ENCODE peak calls at places on chromosomes 7 and 10, in five cellular contexts. D is H9, P is IMR-90, R is neuronal stem cell, L is mesendoderm. M is an unnamed sample.

GRCh38 chr7:128989961-128990360 is 52.2 kb downstream of the IRF5 start:
- DNase-seq in R (no peak), L (no peak), D (no peak), P (peak; percentile 21), M (peak; percentile 7)

GRCh38 chr10:17456032-17456548 is 1.7 kb upstream of the ST8SIA6 start:
- DNase-seq in R (no peak), P (no peak), D (no peak), L (no peak), M (no peak)

GRCh38 chr7:137669706-137670105 is 177.1 kb downstream of the DGKI start:
- DNase-seq in R (no peak), P (peak; percentile 64), L (no peak), D (no peak), M (no peak)

GRCh38 chr7:149723795-149724495 is 49.4 kb downstream of the ZNF467 start:
- DNase-seq in P (no peak), L (no peak), D (no peak), R (no peak), M (no peak)

GRCh38 chr7:87933953-87934698 is at the start of gene ADAM22:
- DNase-seq in L (peak; percentile 95), P (peak; percentile 64), R (peak; percentile 87), D (peak; percentile 95), M (no peak)

GRCh38 chr7:124874644-124875163 is 54.9 kb downstream of the POT1 start:
- DNase-seq in D (no peak), R (no peak), L (no peak), P (no peak), M (no peak)

GRCh38 chr10:34319197-34319846 is 495.8 kb downstream of the PARD3 start:
- DNase-seq in D (no peak), P (peak; percentile 97), R (no peak), L (peak; percentile 26), M (peak; percentile 93)

GRCh38 chr7:20407585-20408466 is 77.1 kb downstream of the ITGB8 start:
- DNase-seq in D (no peak), P (peak; percentile 43), L (peak; percentile 40), R (no peak), M (peak; percentile 92)

GRCh38 chr7:151179946-151180345 is 7.1 kb downstream of the ASB10 start:
- DNase-seq in R (no peak), P (no peak), L (no peak), D (no peak), M (no peak)

GRCh38 chr7:95396136-95397032 is at the start of gene PON3:
- DNase-seq in D (peak; percentile 66), P (no peak), R (no peak), L (peak; percentile 16), M (peak; percentile 25)

GRCh38 chr7:24979470-24979862 is 512 bp downstream of the OSBPL3 start:
- DNase-seq in P (peak; percentile 72), R (peak; percentile 49), L (peak; percentile 79), D (no peak), M (peak; percentile 70)

GRCh38 chr7:99844354-99844753 is 16.5 kb downstream of the CYP3A43 start:
- DNase-seq in P (no peak), L (no peak), D (no peak), R (no peak), M (no peak)

GRCh38 chr7:107150375-107151073 is 18.3 kb upstream of the HBP1 start:
- DNase-seq in R (peak; percentile 51), L (peak; percentile 54), P (peak; percentile 78), D (no peak), M (peak; percentile 82)

GRCh38 chr7:100965723-100966541 is 3.4 kb upstream of the MUC12 start:
- DNase-seq in R (peak; percentile 98), L (peak; percentile 99), D (peak; percentile 99), P (no peak), M (peak; percentile 87)

GRCh38 chr7:12194426-12194825 is 16.7 kb upstream of the TMEM106B start:
- DNase-seq in D (no peak), L (no peak), R (no peak), P (no peak), M (no peak)

GRCh38 chr7:39621261-39621660 is 2.1 kb upstream of the RALA start:
- DNase-seq in D (no peak), R (no peak), L (no peak), P (peak; percentile 97), M (no peak)

GRCh38 chr7:39623312-39624201 is at the start of gene RALA:
- DNase-seq in L (peak; percentile 97), P (peak; percentile 92), R (peak; percentile 87), D (peak; percentile 95), M (peak; percentile 92)

GRCh38 chr7:39624202-39624807 is 933 bp downstream of the RALA start:
- DNase-seq in R (peak; percentile 1), L (peak; percentile 40), P (no peak), D (no peak), M (peak; percentile 39)

GRCh38 chr7:39621784-39622411 is 1.5 kb upstream of the RALA start:
- DNase-seq in P (peak; percentile 35), D (no peak), L (peak; percentile 42), R (no peak), M (peak; percentile 45)

DNA sequence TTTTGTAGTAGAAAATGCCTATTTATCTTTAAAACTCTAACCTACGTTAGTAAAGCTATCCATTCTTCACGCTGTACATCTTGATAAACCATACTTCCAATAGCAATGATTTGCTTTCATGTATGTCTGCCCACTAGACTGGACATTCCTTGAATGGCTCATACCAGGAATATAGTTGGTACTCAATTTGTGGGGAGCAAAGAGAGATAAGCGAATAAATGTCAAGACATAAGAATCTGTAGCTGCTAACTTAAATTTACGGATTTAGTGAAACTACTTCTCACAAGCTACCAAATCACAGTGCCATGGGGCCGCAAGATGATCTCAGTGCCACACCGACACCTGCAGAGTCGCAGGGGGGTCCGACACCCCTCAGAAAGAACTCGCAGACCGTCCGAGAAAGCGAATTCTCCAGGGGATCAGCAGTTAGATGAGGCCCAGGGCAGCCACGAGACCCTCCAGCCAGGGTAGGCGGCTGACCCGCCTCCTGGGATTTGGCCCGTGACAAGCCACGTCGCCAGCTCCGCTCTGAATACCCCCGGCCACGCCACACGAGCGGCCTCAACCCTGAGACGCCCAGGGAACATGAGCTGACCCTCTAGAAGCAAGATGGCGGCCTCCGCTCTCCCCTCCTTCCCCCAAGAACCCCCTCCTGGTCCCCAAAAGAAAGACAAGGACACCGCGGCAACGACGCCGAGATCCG is 612 bp upstream of the RALA start:
- DNase-seq in D (no peak), P (no peak), L (no peak), R (no peak), M (peak; percentile 21)
- H3K4ac ChIP-seq in D (no peak overlapping the region), P (peak overlapping the region; percentile 96), L (peak overlapping the region; percentile 81), R (no peak overlapping the region), M (peak overlapping the region; percentile 75)

GRCh38 chr7:65979583-65980477 is 2.2 kb downstream of the GUSB start:
- DNase-seq in R (no peak), D (no peak), P (no peak), L (no peak), M (no peak)

GRCh38 chr7:65983965-65984654 is 2.1 kb upstream of the GUSB start:
- DNase-seq in R (no peak), L (no peak), D (no peak), P (no peak), M (no peak)

GRCh38 chr7:65978891-65979582 is 3.0 kb downstream of the GUSB start:
- DNase-seq in P (no peak), D (no peak), R (no peak), L (no peak), M (no peak)

GRCh38 chr7:65980478-65981250 is 1.3 kb downstream of the GUSB start:
- DNase-seq in L (peak; percentile 42), R (no peak), P (no peak), D (no peak), M (peak; percentile 28)

DNA sequence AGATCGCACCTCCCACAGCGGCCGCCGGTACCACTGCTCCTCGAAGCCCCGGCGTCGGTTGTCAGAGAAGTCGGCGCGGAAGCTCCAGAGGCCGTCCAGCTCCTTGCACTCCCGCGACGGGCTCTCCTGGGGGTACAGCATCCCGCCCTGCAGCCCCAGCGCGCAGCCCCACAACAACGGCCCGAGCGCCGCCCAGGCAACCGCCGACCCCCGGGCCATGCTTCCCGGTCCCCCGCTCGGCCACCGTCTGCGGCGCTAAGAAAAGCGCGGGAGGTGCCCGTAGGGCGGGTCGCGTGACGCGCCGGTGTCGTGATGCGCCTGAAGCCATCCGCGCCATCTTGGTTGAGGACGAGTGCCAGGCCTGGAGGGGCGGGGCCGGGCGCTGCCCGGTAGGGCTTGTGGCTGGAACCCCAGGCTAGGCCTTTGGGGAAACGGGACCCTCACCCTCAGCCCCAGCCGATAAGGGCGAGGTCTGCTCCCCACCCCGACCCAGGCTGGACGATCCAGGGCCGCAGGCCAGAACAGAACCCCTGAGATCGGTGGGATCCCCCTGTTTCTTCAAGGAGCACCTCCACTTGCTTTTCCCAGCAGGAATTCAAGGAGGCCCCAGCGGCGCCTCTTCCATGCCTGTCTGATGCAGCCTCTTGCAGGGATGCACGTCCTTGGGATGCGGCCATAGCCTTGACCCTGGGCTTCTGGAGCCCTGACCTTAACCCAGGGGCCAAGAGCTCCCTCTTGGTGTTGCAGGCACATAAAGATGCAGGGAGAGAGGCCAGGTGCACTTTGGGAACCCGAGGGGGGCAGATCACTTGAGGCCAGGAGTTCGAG is at the start of gene GUSB:
- DNase-seq in L (peak; percentile 95), P (peak; percentile 82), R (peak; percentile 90), D (peak; percentile 93), M (peak; percentile 70)
- H3K4ac ChIP-seq in L (peak within 1 kb of the TSS; percentile 90), P (peak within 1 kb of the TSS; percentile 94), R (peak within 1 kb of the TSS; percentile 95), D (no peak within 1 kb of the TSS), M (peak within 1 kb of the TSS; percentile 73)

GRCh38 chr10:101565370-101565900 is 22.6 kb downstream of the POLL start:
- DNase-seq in P (no peak), R (no peak), L (no peak), D (no peak), M (no peak)

GRCh38 chr10:101565936-101566332 is 22.1 kb downstream of the POLL start:
- DNase-seq in D (peak; percentile 24), P (no peak), L (no peak), R (no peak), M (no peak)

GRCh38 chr10:101568054-101568745 is 19.9 kb downstream of the POLL start:
- DNase-seq in P (no peak), R (no peak), L (no peak), D (no peak), M (no peak)

GRCh38 chr10:101566333-101567164 is 21.5 kb downstream of the POLL start:
- DNase-seq in D (peak; percentile 60), P (peak; percentile 20), L (peak; percentile 40), R (no peak), M (no peak)

DNA sequence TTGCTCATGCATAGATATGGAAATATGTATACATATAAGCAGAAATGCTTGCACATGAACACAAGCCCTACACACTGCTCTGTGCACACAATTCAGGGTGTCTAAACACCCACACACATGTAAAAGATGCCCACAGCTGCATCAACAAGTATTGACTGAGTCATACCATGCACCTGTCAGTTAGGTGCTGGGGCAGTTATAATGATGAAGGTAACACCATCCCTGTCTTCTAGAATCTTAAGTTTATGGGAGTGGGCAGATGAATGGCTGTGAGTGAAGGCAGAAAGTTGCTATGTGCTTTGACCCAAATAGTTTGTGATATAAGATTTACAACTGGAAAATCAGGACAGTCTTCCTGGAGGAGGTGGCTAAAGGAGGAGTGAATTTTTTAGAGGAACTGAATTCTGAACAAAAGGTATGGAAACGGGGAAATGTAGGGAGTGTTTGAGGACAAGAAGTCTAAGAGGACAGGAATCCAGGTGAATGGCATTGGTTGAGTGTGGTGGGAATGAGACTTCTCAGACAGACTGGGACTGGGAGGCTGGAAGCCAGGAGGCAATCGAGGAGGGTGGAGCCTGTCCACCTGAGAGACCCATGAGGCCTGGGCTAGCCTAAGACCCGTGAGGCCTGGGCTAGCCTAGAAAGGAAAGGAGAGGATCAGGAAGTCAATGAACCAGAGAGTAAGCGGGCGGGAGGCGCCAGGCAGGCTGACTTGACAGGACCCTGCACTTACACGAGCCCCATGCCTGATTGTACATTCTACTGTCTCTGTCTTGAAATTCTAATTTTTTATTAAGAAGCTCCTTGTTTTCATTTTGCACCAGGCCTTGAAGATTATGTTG is 20.7 kb downstream of the POLL start:
- DNase-seq in L (no peak), D (no peak), P (no peak), R (no peak), M (no peak)
- H3K4ac ChIP-seq in L (no peak overlapping the region), D (no peak overlapping the region), P (no peak overlapping the region), R (no peak overlapping the region), M (no peak overlapping the region)

GRCh38 chr7:5094641-5095040 is 49.0 kb downstream of the RBAK start:
- DNase-seq in R (no peak), L (peak; percentile 8), D (no peak), P (no peak), M (no peak)
- H3K4ac ChIP-seq in R (no peak overlapping the region), L (no peak overlapping the region), D (no peak overlapping the region), P (no peak overlapping the region), M (no peak overlapping the region)

M was measured in trophoblast cell.